ENCODE peak calls at places on chromosomes 5 and 9, in eight cellular contexts. J is lower leg skin; O is stimulated activated CD8-positive, alpha-beta memory T cell treated with anti-CD3 and anti-CD28 coated beads, Interleukin-12 subunit alpha, Interleukin-12 subunit beta, amount 100 ng/mL, for 4 hours; G is NCI-H1105; F is pons; P is effector memory CD4-positive, alpha-beta T cell; D is A549; B is activated CD4-positive, alpha-beta T cell treated with anti-CD3 and anti-CD28 coated beads, Interleukin-2, amount 50 U/mL, for 48 hours. L is an unnamed sample.

GRCh38 chr5:58080573-58080972 is 379.3 kb downstream of the PLK2 start:
- DNase-seq in G (no peak), J (no peak), D (peak), F (no peak), O (no peak), B (no peak), P (no peak), L (peak)

GRCh38 chr5:168347786-168348414 is 56.5 kb downstream of the WWC1 start:
- DNase-seq in D (no peak), G (no peak), P (no peak), B (no peak), F (no peak), O (no peak), J (no peak), L (no peak)

GRCh38 chr9:121681404-121681803 is 30.0 kb downstream of the DAB2IP start:
- DNase-seq in J (no peak), D (no peak), B (no peak), O (no peak), F (no peak), G (no peak), P (no peak), L (no peak)

GRCh38 chr9:137172907-137173794 is 1.3 kb upstream of the TMEM210 start:
- DNase-seq in F (no peak), G (no peak), O (no peak), P (no peak), D (no peak), B (no peak), J (no peak), L (no peak)

GRCh38 chr5:141960018-141960417 is 2.0 kb upstream of the PCDH12 start:
- DNase-seq in B (peak), P (no peak), D (no peak), O (no peak), J (no peak), G (no peak), F (no peak), L (no peak)

GRCh38 chr9:17810728-17811634 is 232.1 kb downstream of the SH3GL2 start:
- DNase-seq in B (peak), F (peak), G (peak), O (no peak), P (no peak), D (peak), J (peak), L (peak)

GRCh38 chr5:117701067-117701466 is 1126.4 kb upstream of the SEMA6A start:
- DNase-seq in J (no peak), F (no peak), P (no peak), B (no peak), O (no peak), G (no peak), D (no peak), L (no peak)

GRCh38 chr5:81525690-81526089 is 131.8 kb upstream of the ACOT12 start:
- DNase-seq in O (no peak), P (no peak), G (no peak), J (no peak), B (no peak), F (no peak), D (peak), L (no peak)

GRCh38 chr5:171571663-171572062 is 152.2 kb downstream of the FGF18 start:
- DNase-seq in O (no peak), D (peak), J (no peak), G (no peak), F (no peak), B (no peak), P (no peak), L (no peak)

GRCh38 chr9:108057421-108058136 is 568.0 kb upstream of the KLF4 start:
- DNase-seq in D (peak), G (no peak), F (no peak), B (no peak), J (peak), P (no peak), O (no peak), L (no peak)

GRCh38 chr5:179293276-179293675 is 52.0 kb downstream of the ADAMTS2 start:
- DNase-seq in P (no peak), F (no peak), G (no peak), B (no peak), J (peak), O (no peak), D (no peak), L (no peak)

GRCh38 chr9:81787747-81788632 is 98.6 kb upstream of the TLE1 start:
- DNase-seq in F (no peak), J (no peak), D (peak), G (no peak), O (no peak), P (no peak), B (no peak), L (no peak)

GRCh38 chr9:73162987-73163763 is 11.5 kb downstream of the ANXA1 start:
- DNase-seq in B (no peak), O (no peak), P (no peak), G (no peak), D (no peak), F (no peak), J (no peak), L (no peak)

GRCh38 chr9:89641980-89642379 is 37.2 kb downstream of the GADD45G start:
- DNase-seq in O (no peak), D (no peak), G (no peak), P (no peak), F (no peak), B (no peak), J (no peak), L (no peak)

GRCh38 chr5:169196059-169196458 is 104.9 kb downstream of the SLIT3 start:
- DNase-seq in B (no peak), O (no peak), J (no peak), P (no peak), D (no peak), F (no peak), G (no peak), L (no peak)

GRCh38 chr5:135462304-135462703 is 10.2 kb upstream of the TIFAB start:
- DNase-seq in G (peak), O (no peak), B (peak), P (no peak), D (peak), J (peak), F (peak), L (peak)

GRCh38 chr5:113090336-113091106 is 113.9 kb downstream of the DCP2 start:
- DNase-seq in J (no peak), G (no peak), B (no peak), O (no peak), F (no peak), P (no peak), D (no peak), L (no peak)

GRCh38 chr9:38024036-38024681 is 44.9 kb downstream of the SHB start:
- DNase-seq in D (peak), G (peak), J (no peak), O (no peak), P (no peak), B (no peak), F (peak), L (peak)

GRCh38 chr9:37035472-37036236 is 1.6 kb upstream of the PAX5 start:
- DNase-seq in O (no peak), F (no peak), P (no peak), J (no peak), D (no peak), G (no peak), B (no peak), L (peak)

GRCh38 chr5:136722581-136722980 is 357.2 kb upstream of the TRPC7 start:
- DNase-seq in J (no peak), D (no peak), O (no peak), F (no peak), G (no peak), P (no peak), B (no peak), L (no peak)

GRCh38 chr5:100691545-100691944 is 156.4 kb downstream of the FAM174A start:
- DNase-seq in D (no peak), G (no peak), O (no peak), P (no peak), J (no peak), B (no peak), F (no peak), L (no peak)

GRCh38 chr9:135914921-135915320 is 7.6 kb upstream of the CAMSAP1 start:
- DNase-seq in G (no peak), F (no peak), P (no peak), D (no peak), J (no peak), B (no peak), O (no peak), L (no peak)

GRCh38 chr9:137742698-137743097 is 123.9 kb downstream of the EHMT1 start:
- DNase-seq in P (no peak), D (no peak), F (no peak), O (no peak), G (no peak), J (no peak), B (no peak), L (no peak)

GRCh38 chr5:129361441-129362025 is 98.6 kb upstream of the ADAMTS19 start:
- DNase-seq in G (no peak), D (peak), F (peak), J (no peak), O (no peak), B (no peak), P (no peak), L (no peak)

GRCh38 chr5:40441733-40442132 is 238.0 kb upstream of the PTGER4 start:
- DNase-seq in G (no peak), J (no peak), P (no peak), O (peak), F (no peak), B (peak), D (no peak), L (no peak)

GRCh38 chr5:178544166-178544834 is 45.9 kb downstream of the COL23A1 start:
- DNase-seq in F (no peak), O (no peak), J (no peak), D (no peak), G (no peak), B (no peak), P (no peak), L (no peak)

GRCh38 chr5:31639488-31640011 is 619 bp downstream of the PDZD2 start:
- DNase-seq in O (no peak), D (no peak), G (no peak), F (no peak), P (no peak), J (no peak), B (peak), L (no peak)

GRCh38 chr5:39117401-39117800 is 43.2 kb upstream of the RICTOR start:
- DNase-seq in O (no peak), B (no peak), P (no peak), D (no peak), J (no peak), F (no peak), G (no peak), L (no peak)

GRCh38 chr9:20914556-20914955 is 116.9 kb downstream of the HACD4 start:
- DNase-seq in G (no peak), P (no peak), J (no peak), D (no peak), O (no peak), B (no peak), F (no peak), L (no peak)

GRCh38 chr5:151326276-151326675 is 21.1 kb downstream of the SLC36A2 start:
- DNase-seq in O (no peak), P (no peak), F (no peak), D (no peak), G (no peak), J (no peak), B (no peak), L (no peak)

GRCh38 chr5:77133061-77133758 is 46.1 kb upstream of the ZBED3 start:
- DNase-seq in B (no peak), J (peak), F (peak), O (no peak), D (peak), P (no peak), G (no peak), L (no peak)

GRCh38 chr9:93990448-93990847 is 35.3 kb upstream of the BARX1 start:
- DNase-seq in G (no peak), F (no peak), O (no peak), B (no peak), P (no peak), J (no peak), D (no peak), L (no peak)

GRCh38 chr9:83403864-83404263 is 134.3 kb downstream of the FRMD3 start:
- DNase-seq in D (peak), F (no peak), J (no peak), O (no peak), B (no peak), P (no peak), G (no peak), L (no peak)

GRCh38 chr9:87128008-87128623 is 180.8 kb upstream of the GAS1 start:
- DNase-seq in F (no peak), P (no peak), O (no peak), D (no peak), B (no peak), G (no peak), J (no peak), L (no peak)